ENCODE peak calls at places on chromosomes 12 and 14, in seven cellular contexts. L is Daoy; Q is Caco-2; X is aorta; E is activated CD8-positive, alpha-beta memory T cell treated with anti-CD3 and anti-CD28 coated beads, Interleukin-2, amount 50 U/mL, for 48 hours; T is WTC11; Z is NCI-H1092 treated with DMSO at 0.1 percent for 48 hours. M is an unnamed sample.

GRCh38 chr14:20644520-20644919 is 3.0 kb upstream of the OR6S1 start:
- DNase-seq in L (no peak), X (no peak), Z (no peak), E (no peak), T (no peak), Q (no peak), M (no peak)

GRCh38 chr12:82880442-82880901 is 193.8 kb downstream of the TMTC2 start:
- DNase-seq in Z (no peak), L (no peak), Q (no peak), X (no peak), E (no peak), T (no peak), M (no peak)

GRCh38 chr14:101408077-101408831 is 153.0 kb upstream of the DIO3 start:
- DNase-seq in X (no peak), T (no peak), L (peak; percentile 55), Z (peak; percentile 49), Q (no peak), E (no peak), M (no peak)

GRCh38 chr12:3564861-3565260 is 73.9 kb downstream of the PRMT8 start:
- DNase-seq in T (no peak), L (no peak), X (no peak), Q (no peak), Z (no peak), E (no peak), M (no peak)

GRCh38 chr12:46430340-46430948 is 57.9 kb upstream of the SLC38A2 start:
- DNase-seq in Z (no peak), T (no peak), Q (peak; percentile 69), E (no peak), X (no peak), L (peak; percentile 87), M (peak; percentile 92)

GRCh38 chr14:91418387-91419043 is 895 bp upstream of the CCDC88C start:
- DNase-seq in T (peak; percentile 83), X (peak; percentile 61), Z (peak; percentile 47), Q (peak; percentile 86), E (peak; percentile 96), L (peak; percentile 77), M (peak; percentile 64)

GRCh38 chr14:63760014-63760413 is 32.1 kb upstream of the SGPP1 start:
- DNase-seq in L (no peak), E (no peak), Z (no peak), Q (no peak), X (no peak), T (no peak), M (no peak)

GRCh38 chr12:127632431-127632830 is 634.5 kb upstream of the TMEM132C start:
- DNase-seq in X (no peak), Q (no peak), Z (no peak), T (no peak), L (no peak), E (no peak), M (no peak)

GRCh38 chr12:10718279-10718821 is 4.8 kb downstream of the YBX3 start:
- DNase-seq in T (no peak), Q (no peak), E (no peak), Z (no peak), L (no peak), X (no peak), M (no peak)

GRCh38 chr14:87351007-87351406 is 642.0 kb downstream of the GALC start:
- DNase-seq in E (no peak), L (no peak), Z (no peak), X (no peak), T (peak; percentile 25), Q (peak; percentile 26), M (no peak)

GRCh38 chr12:132611620-132612019 is 1.2 kb upstream of the LRCOL1 start:
- DNase-seq in Q (no peak), T (no peak), X (no peak), Z (no peak), E (no peak), L (no peak), M (no peak)

GRCh38 chr14:64636208-64636979 is 67.8 kb upstream of the PLEKHG3 start:
- DNase-seq in L (peak; percentile 72), X (peak; percentile 74), E (peak; percentile 89), T (peak; percentile 82), Q (peak; percentile 80), Z (peak; percentile 83), M (peak; percentile 56)

GRCh38 chr12:120939523-120939922 is 35.4 kb upstream of the SPPL3 start:
- DNase-seq in T (no peak), E (no peak), Z (no peak), L (no peak), X (peak; percentile 81), Q (no peak), M (no peak)

GRCh38 chr12:57090456-57090855 is 1.5 kb downstream of the NAB2 start:
- DNase-seq in T (no peak), L (no peak), E (no peak), Q (no peak), Z (no peak), X (no peak), M (no peak)

M was measured in NCI-H460.